ENCODE peak calls at places on chromosomes 7 and 10, in ten cellular contexts. One of them, this sample, is unnamed.

GRCh38 chr10:18400911-18401260 is 250.5 kb downstream of the NSUN6 start:
- DNase-seq in HCT116: no peak
- DNase-seq in endothelial cell of umbilical vein: no peak
- DNase-seq in transverse colon: peak
- DNase-seq in spleen: no peak
- DNase-seq in GM12878: no peak
- DNase-seq in suprapubic skin: no peak
- DNase-seq in H1: no peak
- DNase-seq in stomach: no peak
- DNase-seq in sigmoid colon: no peak
- DNase-seq in this sample: no peak

GRCh38 chr7:74427974-74428373 is 25.7 kb upstream of the GTF2IRD1 start:
- DNase-seq in HCT116: no peak
- DNase-seq in endothelial cell of umbilical vein: no peak
- DNase-seq in transverse colon: no peak
- DNase-seq in spleen: no peak
- DNase-seq in GM12878: no peak
- DNase-seq in suprapubic skin: no peak
- DNase-seq in H1: no peak
- DNase-seq in stomach: no peak
- DNase-seq in sigmoid colon: no peak
- DNase-seq in this sample: no peak

GRCh38 chr10:71484352-71484751 is 87.6 kb downstream of the CDH23 start:
- DNase-seq in HCT116: no peak
- DNase-seq in endothelial cell of umbilical vein: no peak
- DNase-seq in transverse colon: no peak
- DNase-seq in spleen: peak
- DNase-seq in GM12878: no peak
- DNase-seq in suprapubic skin: no peak
- DNase-seq in H1: no peak
- DNase-seq in stomach: no peak
- DNase-seq in sigmoid colon: no peak
- DNase-seq in this sample: no peak

GRCh38 chr7:47453093-47454056 is 128.5 kb downstream of the TNS3 start:
- DNase-seq in HCT116: no peak
- DNase-seq in endothelial cell of umbilical vein: peak
- DNase-seq in transverse colon: peak
- DNase-seq in spleen: no peak
- DNase-seq in GM12878: no peak
- DNase-seq in suprapubic skin: peak
- DNase-seq in H1: no peak
- DNase-seq in stomach: peak
- DNase-seq in sigmoid colon: peak
- DNase-seq in this sample: peak

GRCh38 chr10:36366843-36367242 is 724.7 kb upstream of the FZD8 start:
- DNase-seq in HCT116: no peak
- DNase-seq in endothelial cell of umbilical vein: no peak
- DNase-seq in transverse colon: no peak
- DNase-seq in spleen: no peak
- DNase-seq in GM12878: no peak
- DNase-seq in suprapubic skin: no peak
- DNase-seq in H1: no peak
- DNase-seq in stomach: no peak
- DNase-seq in sigmoid colon: no peak
- DNase-seq in this sample: no peak

GRCh38 chr10:26238378-26238777 is 21.8 kb downstream of the GAD2 start:
- DNase-seq in HCT116: no peak
- DNase-seq in endothelial cell of umbilical vein: no peak
- DNase-seq in transverse colon: no peak
- DNase-seq in spleen: no peak
- DNase-seq in GM12878: no peak
- DNase-seq in suprapubic skin: no peak
- DNase-seq in H1: no peak
- DNase-seq in stomach: no peak
- DNase-seq in sigmoid colon: no peak
- DNase-seq in this sample: no peak

GRCh38 chr10:132443998-132444876 is 47.2 kb downstream of the PWWP2B start:
- DNase-seq in HCT116: no peak
- DNase-seq in endothelial cell of umbilical vein: no peak
- DNase-seq in transverse colon: no peak
- DNase-seq in spleen: peak
- DNase-seq in GM12878: no peak
- DNase-seq in suprapubic skin: no peak
- DNase-seq in H1: no peak
- DNase-seq in stomach: no peak
- DNase-seq in sigmoid colon: no peak
- DNase-seq in this sample: no peak

GRCh38 chr10:132700168-132701098 is 85.5 kb downstream of the NKX6-2 start:
- DNase-seq in HCT116: no peak
- DNase-seq in endothelial cell of umbilical vein: no peak
- DNase-seq in transverse colon: peak
- DNase-seq in spleen: peak
- DNase-seq in GM12878: no peak
- DNase-seq in suprapubic skin: peak
- DNase-seq in H1: no peak
- DNase-seq in stomach: no peak
- DNase-seq in sigmoid colon: peak
- DNase-seq in this sample: peak

GRCh38 chr10:72611783-72612182 is 14.1 kb downstream of the MICU1 start:
- DNase-seq in HCT116: no peak
- DNase-seq in endothelial cell of umbilical vein: no peak
- DNase-seq in transverse colon: no peak
- DNase-seq in spleen: no peak
- DNase-seq in GM12878: no peak
- DNase-seq in suprapubic skin: no peak
- DNase-seq in H1: no peak
- DNase-seq in stomach: no peak
- DNase-seq in sigmoid colon: no peak
- DNase-seq in this sample: no peak

GRCh38 chr10:25304606-25305005 is 129.8 kb downstream of the GPR158 start:
- DNase-seq in HCT116: no peak
- DNase-seq in endothelial cell of umbilical vein: no peak
- DNase-seq in transverse colon: no peak
- DNase-seq in spleen: no peak
- DNase-seq in GM12878: no peak
- DNase-seq in suprapubic skin: no peak
- DNase-seq in H1: no peak
- DNase-seq in stomach: no peak
- DNase-seq in sigmoid colon: no peak
- DNase-seq in this sample: no peak

GRCh38 chr7:100515072-100515532 is 23.9 kb upstream of the AGFG2 start:
- DNase-seq in HCT116: no peak
- DNase-seq in endothelial cell of umbilical vein: peak
- DNase-seq in transverse colon: no peak
- DNase-seq in spleen: no peak
- DNase-seq in GM12878: no peak
- DNase-seq in suprapubic skin: no peak
- DNase-seq in H1: no peak
- DNase-seq in stomach: no peak
- DNase-seq in sigmoid colon: no peak
- DNase-seq in this sample: no peak

GRCh38 chr10:4646546-4646945 is 179.5 kb upstream of the AKR1E2 start:
- DNase-seq in HCT116: no peak
- DNase-seq in endothelial cell of umbilical vein: no peak
- DNase-seq in transverse colon: no peak
- DNase-seq in spleen: no peak
- DNase-seq in GM12878: no peak
- DNase-seq in suprapubic skin: no peak
- DNase-seq in H1: no peak
- DNase-seq in stomach: no peak
- DNase-seq in sigmoid colon: no peak
- DNase-seq in this sample: no peak

GRCh38 chr10:83459124-83459523 is 680.2 kb upstream of the GHITM start:
- DNase-seq in HCT116: no peak
- DNase-seq in endothelial cell of umbilical vein: no peak
- DNase-seq in transverse colon: no peak
- DNase-seq in spleen: no peak
- DNase-seq in GM12878: no peak
- DNase-seq in suprapubic skin: no peak
- DNase-seq in H1: no peak
- DNase-seq in stomach: no peak
- DNase-seq in sigmoid colon: no peak
- DNase-seq in this sample: no peak

GRCh38 chr7:41069635-41070034 is 633.3 kb downstream of the INHBA start:
- DNase-seq in HCT116: no peak
- DNase-seq in endothelial cell of umbilical vein: no peak
- DNase-seq in transverse colon: no peak
- DNase-seq in spleen: no peak
- DNase-seq in GM12878: no peak
- DNase-seq in suprapubic skin: no peak
- DNase-seq in H1: no peak
- DNase-seq in stomach: no peak
- DNase-seq in sigmoid colon: no peak
- DNase-seq in this sample: no peak

GRCh38 chr10:62048919-62049636 is 147.6 kb downstream of the ARID5B start:
- DNase-seq in HCT116: no peak
- DNase-seq in endothelial cell of umbilical vein: peak
- DNase-seq in transverse colon: peak
- DNase-seq in spleen: peak
- DNase-seq in GM12878: no peak
- DNase-seq in suprapubic skin: peak
- DNase-seq in H1: peak
- DNase-seq in stomach: peak
- DNase-seq in sigmoid colon: peak
- DNase-seq in this sample: peak
- TF ChIP-seq POLR2AphosphoS5 in HCT116: no peak
- TF ChIP-seq POLR2AphosphoS5 in endothelial cell of umbilical vein: peak
- TF ChIP-seq POLR2AphosphoS5 in transverse colon: peak
- TF ChIP-seq POLR2AphosphoS5 in spleen: peak
- TF ChIP-seq POLR2AphosphoS5 in GM12878: peak
- TF ChIP-seq POLR2AphosphoS5 in suprapubic skin: peak
- TF ChIP-seq POLR2AphosphoS5 in H1: peak
- TF ChIP-seq POLR2AphosphoS5 in stomach: peak
- TF ChIP-seq POLR2AphosphoS5 in sigmoid colon: peak
- TF ChIP-seq POLR2AphosphoS5 in this sample: peak

GRCh38 chr7:149838224-149838991 is at the start of gene ZNF862:
- DNase-seq in HCT116: peak
- DNase-seq in endothelial cell of umbilical vein: peak
- DNase-seq in transverse colon: peak
- DNase-seq in spleen: peak
- DNase-seq in GM12878: peak
- DNase-seq in suprapubic skin: peak
- DNase-seq in H1: peak
- DNase-seq in stomach: peak
- DNase-seq in sigmoid colon: peak
- DNase-seq in this sample: peak
- TF ChIP-seq POLR2A in HCT116: peak
- TF ChIP-seq POLR2A in endothelial cell of umbilical vein: peak
- TF ChIP-seq POLR2A in transverse colon: peak
- TF ChIP-seq POLR2A in spleen: no peak
- TF ChIP-seq POLR2A in GM12878: peak
- TF ChIP-seq POLR2A in suprapubic skin: peak
- TF ChIP-seq POLR2A in H1: no peak
- TF ChIP-seq POLR2A in stomach: no peak
- TF ChIP-seq POLR2A in sigmoid colon: peak
- TF ChIP-seq POLR2A in this sample: peak

DNA sequence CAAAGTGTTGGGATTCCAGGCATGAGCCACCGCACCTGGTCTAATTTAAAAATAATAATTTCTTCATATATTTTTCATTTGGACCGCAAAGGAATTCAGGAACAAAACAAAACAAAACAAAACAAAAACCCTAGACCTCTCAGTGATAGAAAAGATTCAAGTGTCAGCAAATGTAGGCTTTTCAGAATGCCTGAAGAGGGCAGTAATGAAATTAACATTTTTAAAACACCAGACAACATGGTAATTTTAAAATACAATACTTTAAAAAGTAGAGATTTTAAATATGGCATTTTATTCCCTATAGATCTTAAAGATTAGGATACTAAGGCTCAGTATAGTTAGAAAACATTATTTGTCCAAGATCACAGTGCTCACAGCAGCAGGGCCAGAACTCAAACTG is 36.6 kb downstream of the DNMBP start:
- DNase-seq in HCT116: no peak
- DNase-seq in endothelial cell of umbilical vein: no peak
- DNase-seq in transverse colon: no peak
- DNase-seq in spleen: no peak
- DNase-seq in GM12878: no peak
- DNase-seq in suprapubic skin: no peak
- DNase-seq in H1: no peak
- DNase-seq in stomach: no peak
- DNase-seq in sigmoid colon: no peak
- DNase-seq in this sample: no peak
- TF ChIP-seq CTCF in HCT116: peak
- TF ChIP-seq CTCF in endothelial cell of umbilical vein: no peak
- TF ChIP-seq CTCF in transverse colon: peak
- TF ChIP-seq CTCF in spleen: no peak
- TF ChIP-seq CTCF in GM12878: peak
- TF ChIP-seq CTCF in suprapubic skin: no peak
- TF ChIP-seq CTCF in H1: no peak
- TF ChIP-seq CTCF in stomach: no peak
- TF ChIP-seq CTCF in sigmoid colon: peak
- TF ChIP-seq CTCF in this sample: no peak

GRCh38 chr10:7231420-7232414 is 179.1 kb downstream of the SFMBT2 start:
- DNase-seq in HCT116: no peak
- DNase-seq in endothelial cell of umbilical vein: no peak
- DNase-seq in transverse colon: no peak
- DNase-seq in spleen: no peak
- DNase-seq in GM12878: no peak
- DNase-seq in suprapubic skin: no peak
- DNase-seq in H1: no peak
- DNase-seq in stomach: no peak
- DNase-seq in sigmoid colon: no peak
- DNase-seq in this sample: no peak
- TF ChIP-seq POLR2AphosphoS5 in HCT116: no peak
- TF ChIP-seq POLR2AphosphoS5 in endothelial cell of umbilical vein: no peak
- TF ChIP-seq POLR2AphosphoS5 in transverse colon: no peak
- TF ChIP-seq POLR2AphosphoS5 in spleen: peak
- TF ChIP-seq POLR2AphosphoS5 in GM12878: no peak
- TF ChIP-seq POLR2AphosphoS5 in suprapubic skin: no peak
- TF ChIP-seq POLR2AphosphoS5 in H1: no peak
- TF ChIP-seq POLR2AphosphoS5 in stomach: no peak
- TF ChIP-seq POLR2AphosphoS5 in sigmoid colon: no peak
- TF ChIP-seq POLR2AphosphoS5 in this sample: no peak

This sample was measured in breast epithelium.